ENCODE peak calls at places on chromosomes 1 and 21, in ten cellular contexts. One of them, this sample, is unnamed.

GRCh38 chr1:14726606-14727005 is 128.1 kb downstream of the KAZN start:
- DNase-seq in lower leg skin: no peak
- DNase-seq in K562: no peak
- DNase-seq in stomach: no peak
- DNase-seq in sigmoid colon: no peak
- DNase-seq in IMR-90: no peak
- DNase-seq in body of pancreas: no peak
- DNase-seq in ovary: no peak
- DNase-seq in Peyer's patch: no peak
- DNase-seq in right lobe of liver: no peak
- DNase-seq in this sample: no peak

GRCh38 chr21:40568756-40569155 is 278.2 kb downstream of the DSCAM start:
- DNase-seq in IMR-90: no peak
- DNase-seq in body of pancreas: no peak
- DNase-seq in stomach: no peak
- DNase-seq in sigmoid colon: no peak
- DNase-seq in ovary: no peak
- DNase-seq in right lobe of liver: no peak
- DNase-seq in Peyer's patch: no peak
- DNase-seq in K562: no peak
- DNase-seq in lower leg skin: no peak
- DNase-seq in this sample: no peak

GRCh38 chr1:16101618-16102017 is 28.2 kb upstream of the FAM131C start:
- DNase-seq in right lobe of liver: no peak
- DNase-seq in K562: no peak
- DNase-seq in stomach: no peak
- DNase-seq in sigmoid colon: no peak
- DNase-seq in lower leg skin: no peak
- DNase-seq in ovary: no peak
- DNase-seq in Peyer's patch: no peak
- DNase-seq in IMR-90: no peak
- DNase-seq in body of pancreas: no peak
- DNase-seq in this sample: no peak

GRCh38 chr1:228142616-228143203 is 2.6 kb downstream of the GUK1 start:
- DNase-seq in IMR-90: no peak
- DNase-seq in K562: no peak
- DNase-seq in right lobe of liver: no peak
- DNase-seq in lower leg skin: peak; percentile 86
- DNase-seq in ovary: no peak
- DNase-seq in sigmoid colon: no peak
- DNase-seq in Peyer's patch: no peak
- DNase-seq in body of pancreas: peak; percentile 20
- DNase-seq in stomach: peak; percentile 24
- DNase-seq in this sample: no peak

GRCh38 chr1:200699871-200700270 is 30.2 kb upstream of the DDX59 start:
- DNase-seq in K562: no peak
- DNase-seq in ovary: no peak
- DNase-seq in IMR-90: peak; percentile 97
- DNase-seq in Peyer's patch: no peak
- DNase-seq in lower leg skin: no peak
- DNase-seq in right lobe of liver: no peak
- DNase-seq in body of pancreas: no peak
- DNase-seq in stomach: no peak
- DNase-seq in sigmoid colon: no peak
- DNase-seq in this sample: no peak

GRCh38 chr1:41482001-41482765 is 2.3 kb downstream of the EDN2 start:
- DNase-seq in K562: no peak
- DNase-seq in ovary: peak; percentile 60
- DNase-seq in Peyer's patch: peak; percentile 87
- DNase-seq in IMR-90: no peak
- DNase-seq in lower leg skin: no peak
- DNase-seq in stomach: peak; percentile 92
- DNase-seq in body of pancreas: peak; percentile 94
- DNase-seq in sigmoid colon: peak; percentile 95
- DNase-seq in right lobe of liver: no peak
- DNase-seq in this sample: peak; percentile 91

GRCh38 chr1:21579788-21580187 is 70.6 kb downstream of the ALPL start:
- DNase-seq in sigmoid colon: no peak
- DNase-seq in right lobe of liver: no peak
- DNase-seq in K562: no peak
- DNase-seq in ovary: no peak
- DNase-seq in IMR-90: peak; percentile 33
- DNase-seq in Peyer's patch: no peak
- DNase-seq in lower leg skin: no peak
- DNase-seq in stomach: no peak
- DNase-seq in body of pancreas: no peak
- DNase-seq in this sample: no peak

GRCh38 chr1:152052606-152053005 is 15.8 kb upstream of the S100A11 start:
- DNase-seq in K562: peak; percentile 81
- DNase-seq in IMR-90: peak; percentile 71
- DNase-seq in ovary: peak; percentile 90
- DNase-seq in Peyer's patch: peak; percentile 87
- DNase-seq in right lobe of liver: peak; percentile 82
- DNase-seq in body of pancreas: peak; percentile 90
- DNase-seq in sigmoid colon: peak; percentile 91
- DNase-seq in stomach: peak; percentile 92
- DNase-seq in lower leg skin: peak; percentile 97
- DNase-seq in this sample: peak; percentile 82

GRCh38 chr21:44401386-44402160 is 48.2 kb downstream of the TRPM2 start:
- DNase-seq in ovary: peak; percentile 20
- DNase-seq in body of pancreas: no peak
- DNase-seq in stomach: no peak
- DNase-seq in sigmoid colon: no peak
- DNase-seq in lower leg skin: peak; percentile 69
- DNase-seq in IMR-90: no peak
- DNase-seq in K562: no peak
- DNase-seq in Peyer's patch: no peak
- DNase-seq in right lobe of liver: no peak
- DNase-seq in this sample: no peak

GRCh38 chr21:36419996-36420395 is 34.8 kb downstream of the CHAF1B start:
- DNase-seq in IMR-90: peak; percentile 92
- DNase-seq in lower leg skin: peak; percentile 91
- DNase-seq in Peyer's patch: peak; percentile 72
- DNase-seq in stomach: peak; percentile 85
- DNase-seq in ovary: peak; percentile 85
- DNase-seq in K562: peak; percentile 91
- DNase-seq in right lobe of liver: peak; percentile 78
- DNase-seq in sigmoid colon: peak; percentile 86
- DNase-seq in body of pancreas: peak; percentile 85
- DNase-seq in this sample: peak; percentile 78

GRCh38 chr1:44217809-44218410 is 4.6 kb downstream of the DMAP1 start:
- DNase-seq in stomach: peak; percentile 82
- DNase-seq in Peyer's patch: peak; percentile 85
- DNase-seq in body of pancreas: peak; percentile 93
- DNase-seq in IMR-90: peak; percentile 62
- DNase-seq in sigmoid colon: peak; percentile 87
- DNase-seq in ovary: peak; percentile 85
- DNase-seq in lower leg skin: peak; percentile 94
- DNase-seq in K562: peak; percentile 83
- DNase-seq in right lobe of liver: peak; percentile 68
- DNase-seq in this sample: peak; percentile 73

GRCh38 chr1:11529330-11529729 is 50.4 kb downstream of the DISP3 start:
- DNase-seq in sigmoid colon: no peak
- DNase-seq in ovary: no peak
- DNase-seq in right lobe of liver: no peak
- DNase-seq in K562: no peak
- DNase-seq in lower leg skin: peak; percentile 77
- DNase-seq in IMR-90: no peak
- DNase-seq in stomach: no peak
- DNase-seq in body of pancreas: no peak
- DNase-seq in Peyer's patch: no peak
- DNase-seq in this sample: no peak

GRCh38 chr1:100415217-100415778 is 63.0 kb downstream of the CDC14A start:
- DNase-seq in body of pancreas: no peak
- DNase-seq in sigmoid colon: no peak
- DNase-seq in right lobe of liver: no peak
- DNase-seq in ovary: no peak
- DNase-seq in Peyer's patch: no peak
- DNase-seq in IMR-90: no peak
- DNase-seq in K562: no peak
- DNase-seq in lower leg skin: no peak
- DNase-seq in stomach: no peak
- DNase-seq in this sample: no peak

GRCh38 chr1:201311356-201312011 is 28.2 kb downstream of the PKP1 start:
- DNase-seq in sigmoid colon: no peak
- DNase-seq in right lobe of liver: no peak
- DNase-seq in lower leg skin: no peak
- DNase-seq in K562: no peak
- DNase-seq in Peyer's patch: no peak
- DNase-seq in body of pancreas: no peak
- DNase-seq in stomach: no peak
- DNase-seq in ovary: no peak
- DNase-seq in IMR-90: no peak
- DNase-seq in this sample: no peak

DNA sequence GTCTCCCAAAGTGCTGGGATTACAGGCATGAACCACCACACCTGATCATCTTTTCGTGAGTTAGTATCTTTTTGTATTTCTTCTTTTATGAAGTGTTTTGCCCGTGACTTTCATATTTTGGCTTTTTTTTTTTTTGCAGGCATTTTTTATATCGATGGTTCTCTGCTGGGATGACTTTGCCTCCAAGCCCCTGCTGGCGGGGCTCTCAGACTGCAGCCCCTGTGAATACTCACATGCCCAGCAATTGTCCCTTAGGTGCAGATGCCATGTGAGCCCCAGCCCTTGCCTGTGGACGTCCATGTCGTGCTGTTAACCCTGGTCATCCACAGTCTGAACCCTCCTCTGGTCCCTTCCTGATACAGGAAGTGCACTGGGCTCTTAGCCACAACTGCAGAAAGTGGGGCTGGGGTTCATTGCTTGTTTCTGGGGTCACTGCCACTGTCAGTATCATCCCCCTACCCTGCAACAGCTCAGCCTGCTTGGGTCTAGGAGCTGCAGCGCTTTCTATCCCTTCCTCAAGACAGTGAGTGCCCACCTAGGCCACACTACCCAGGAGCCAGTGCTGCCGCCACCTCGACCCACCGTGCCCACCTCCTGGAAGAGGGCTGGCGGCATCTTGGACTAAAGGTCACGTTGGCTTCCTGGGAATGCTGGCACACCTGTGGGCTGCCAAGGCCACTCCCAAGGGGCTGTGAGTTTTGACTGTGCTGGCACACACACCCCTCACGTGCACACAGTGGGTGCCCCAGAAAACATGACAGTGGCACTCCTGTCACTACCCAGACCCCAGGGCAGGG is 21.9 kb downstream of the CRYAA start:
- DNase-seq in sigmoid colon: peak; percentile 45
- DNase-seq in IMR-90: no peak
- DNase-seq in body of pancreas: no peak
- DNase-seq in right lobe of liver: no peak
- DNase-seq in stomach: no peak
- DNase-seq in K562: no peak
- DNase-seq in ovary: no peak
- DNase-seq in Peyer's patch: no peak
- DNase-seq in lower leg skin: peak; percentile 82
- DNase-seq in this sample: peak; percentile 44
- TF ChIP-seq CTCF in sigmoid colon: no peak
- TF ChIP-seq CTCF in IMR-90: no peak
- TF ChIP-seq CTCF in body of pancreas: no peak
- TF ChIP-seq CTCF in right lobe of liver: no peak
- TF ChIP-seq CTCF in stomach: no peak
- TF ChIP-seq CTCF in K562: no peak
- TF ChIP-seq CTCF in ovary: no peak
- TF ChIP-seq CTCF in Peyer's patch: no peak
- TF ChIP-seq CTCF in lower leg skin: no peak
- TF ChIP-seq CTCF in this sample: no peak

GRCh38 chr1:222814536-222815366 is at the start of gene DISP1:
- DNase-seq in K562: peak; percentile 79
- DNase-seq in Peyer's patch: peak; percentile 91
- DNase-seq in sigmoid colon: peak; percentile 95
- DNase-seq in lower leg skin: peak; percentile 95
- DNase-seq in stomach: peak; percentile 89
- DNase-seq in body of pancreas: peak; percentile 90
- DNase-seq in ovary: peak; percentile 91
- DNase-seq in IMR-90: peak; percentile 74
- DNase-seq in right lobe of liver: peak; percentile 85
- DNase-seq in this sample: peak; percentile 49
- TF ChIP-seq POLR2A in K562: no peak
- TF ChIP-seq POLR2A in Peyer's patch: peak; percentile 77
- TF ChIP-seq POLR2A in sigmoid colon: peak; percentile 84
- TF ChIP-seq POLR2A in lower leg skin: no peak
- TF ChIP-seq POLR2A in stomach: no peak
- TF ChIP-seq POLR2A in body of pancreas: peak; percentile 45
- TF ChIP-seq POLR2A in ovary: peak; percentile 37
- TF ChIP-seq POLR2A in IMR-90: peak; percentile 82
- TF ChIP-seq POLR2A in right lobe of liver: peak; percentile 63
- TF ChIP-seq POLR2A in this sample: no peak

GRCh38 chr1:226655251-226656163 is 83.6 kb downstream of the ITPKB start:
- DNase-seq in Peyer's patch: no peak
- DNase-seq in IMR-90: no peak
- DNase-seq in sigmoid colon: no peak
- DNase-seq in lower leg skin: peak; percentile 86
- DNase-seq in K562: no peak
- DNase-seq in body of pancreas: no peak
- DNase-seq in stomach: no peak
- DNase-seq in ovary: no peak
- DNase-seq in right lobe of liver: peak; percentile 25
- DNase-seq in this sample: no peak

GRCh38 chr1:226653311-226653921 is 85.7 kb downstream of the ITPKB start:
- DNase-seq in stomach: no peak
- DNase-seq in IMR-90: no peak
- DNase-seq in sigmoid colon: no peak
- DNase-seq in K562: no peak
- DNase-seq in Peyer's patch: no peak
- DNase-seq in ovary: no peak
- DNase-seq in right lobe of liver: no peak
- DNase-seq in body of pancreas: no peak
- DNase-seq in lower leg skin: no peak
- DNase-seq in this sample: no peak

GRCh38 chr1:226652613-226653012 is 86.5 kb downstream of the ITPKB start:
- DNase-seq in lower leg skin: no peak
- DNase-seq in sigmoid colon: no peak
- DNase-seq in IMR-90: no peak
- DNase-seq in stomach: no peak
- DNase-seq in Peyer's patch: no peak
- DNase-seq in right lobe of liver: no peak
- DNase-seq in body of pancreas: no peak
- DNase-seq in K562: no peak
- DNase-seq in ovary: no peak
- DNase-seq in this sample: no peak

GRCh38 chr1:226654508-226655124 is 84.5 kb downstream of the ITPKB start:
- DNase-seq in body of pancreas: no peak
- DNase-seq in Peyer's patch: no peak
- DNase-seq in right lobe of liver: no peak
- DNase-seq in K562: no peak
- DNase-seq in sigmoid colon: peak; percentile 74
- DNase-seq in ovary: no peak
- DNase-seq in stomach: no peak
- DNase-seq in IMR-90: no peak
- DNase-seq in lower leg skin: no peak
- DNase-seq in this sample: no peak

GRCh38 chr1:226654046-226654445 is 85.0 kb downstream of the ITPKB start:
- DNase-seq in Peyer's patch: no peak
- DNase-seq in body of pancreas: no peak
- DNase-seq in IMR-90: peak; percentile 54
- DNase-seq in K562: no peak
- DNase-seq in lower leg skin: no peak
- DNase-seq in right lobe of liver: no peak
- DNase-seq in sigmoid colon: no peak
- DNase-seq in stomach: no peak
- DNase-seq in ovary: no peak
- DNase-seq in this sample: no peak
- H3K4me3 ChIP-seq in Peyer's patch: no peak overlapping the region
- H3K4me3 ChIP-seq in body of pancreas: no peak overlapping the region
- H3K4me3 ChIP-seq in IMR-90: no peak overlapping the region
- H3K4me3 ChIP-seq in K562: no peak overlapping the region
- H3K4me3 ChIP-seq in lower leg skin: no peak overlapping the region
- H3K4me3 ChIP-seq in right lobe of liver: no peak overlapping the region
- H3K4me3 ChIP-seq in sigmoid colon: no peak overlapping the region
- H3K4me3 ChIP-seq in stomach: no peak overlapping the region
- H3K4me3 ChIP-seq in ovary: no peak overlapping the region
- H3K4me3 ChIP-seq in this sample: no peak overlapping the region

GRCh38 chr21:33229776-33230517 is at the start of gene IFNAR2:
- DNase-seq in sigmoid colon: peak; percentile 78
- DNase-seq in K562: peak; percentile 99
- DNase-seq in body of pancreas: peak; percentile 80
- DNase-seq in lower leg skin: peak; percentile 93
- DNase-seq in right lobe of liver: peak; percentile 89
- DNase-seq in ovary: peak; percentile 89
- DNase-seq in stomach: peak; percentile 80
- DNase-seq in IMR-90: peak; percentile 39
- DNase-seq in Peyer's patch: peak; percentile 89
- DNase-seq in this sample: no peak
- TF ChIP-seq CTCF in sigmoid colon: no peak
- TF ChIP-seq CTCF in K562: no peak
- TF ChIP-seq CTCF in body of pancreas: no peak
- TF ChIP-seq CTCF in lower leg skin: no peak
- TF ChIP-seq CTCF in right lobe of liver: no peak
- TF ChIP-seq CTCF in ovary: no peak
- TF ChIP-seq CTCF in stomach: no peak
- TF ChIP-seq CTCF in IMR-90: no peak
- TF ChIP-seq CTCF in Peyer's patch: no peak
- TF ChIP-seq CTCF in this sample: no peak